ENCODE peak calls at places on chromosomes 12 and 14, in four cellular contexts. G is breast epithelium; P is CD4-positive, alpha-beta memory T cell; L is CD4-positive, CD25-positive, alpha-beta regulatory T cell. Y is an unnamed sample. For H3K27me3, the result is how much of the 10 kb centered on the place peaks cover.

GRCh38 chr12:95173392-95174251 is 43.6 kb downstream of the FGD6 start:
- DNase-seq in G (peak), P (no peak), L (no peak), Y (no peak)

GRCh38 chr14:50319293-50319692 is 7.2 kb downstream of the DMAC2L start:
- DNase-seq in G (no peak), P (no peak), L (no peak), Y (no peak)

GRCh38 chr14:61335876-61336275 is 14.5 kb downstream of the PRKCH start:
- DNase-seq in G (no peak), P (peak), L (peak), Y (no peak)

GRCh38 chr12:94042321-94042720 is 106.1 kb upstream of the PLXNC1 start:
- DNase-seq in G (no peak), P (no peak), L (no peak), Y (no peak)

GRCh38 chr12:46388427-46388992 is 15.9 kb upstream of the SLC38A2 start:
- DNase-seq in G (no peak), P (no peak), L (no peak), Y (no peak)

GRCh38 chr12:98895086-98895651 is 250.1 kb downstream of the APAF1 start:
- DNase-seq in G (no peak), P (no peak), L (no peak), Y (no peak)

GRCh38 chr12:101828463-101829196 is 2.1 kb downstream of the GNPTAB start:
- DNase-seq in G (no peak), P (no peak), L (peak), Y (peak)

GRCh38 chr12:126567016-126567415 is 1501.8 kb downstream of the AACS start:
- DNase-seq in G (no peak), P (no peak), L (no peak), Y (no peak)

GRCh38 chr14:74509587-74510210 is 16.1 kb downstream of the ISCA2 start:
- DNase-seq in G (no peak), P (no peak), L (no peak), Y (no peak)

GRCh38 chr12:28110329-28110728 is 79.9 kb upstream of the CCDC91 start:
- DNase-seq in G (no peak), P (no peak), L (peak), Y (no peak)

GRCh38 chr14:22174412-22174811 is 414.6 kb downstream of the DAD1 start:
- DNase-seq in G (no peak), P (no peak), L (no peak), Y (no peak)

GRCh38 chr12:3005736-3006135 is 46.5 kb downstream of the TEAD4 start:
- DNase-seq in G (no peak), P (no peak), L (no peak), Y (no peak)

GRCh38 chr14:23605931-23606585 is 27.5 kb upstream of the JPH4 start:
- DNase-seq in G (no peak), P (no peak), L (peak), Y (no peak)

GRCh38 chr12:117361312-117361670 is at the start of gene NOS1:
- DNase-seq in G (no peak), P (no peak), L (no peak), Y (no peak)

GRCh38 chr14:22994762-22995275 is 12.5 kb upstream of the AJUBA start:
- DNase-seq in G (peak), P (no peak), L (peak), Y (peak)

GRCh38 chr12:111270773-111271172 is 98.1 kb downstream of the PHETA1 start:
- DNase-seq in G (no peak), P (no peak), L (no peak), Y (no peak)

GRCh38 chr12:52202361-52203078 is 10.7 kb upstream of the KRT80 start:
- DNase-seq in G (no peak), P (no peak), L (no peak), Y (no peak)

GRCh38 chr14:65011559-65011958 is 24.9 kb downstream of the FNTB start:
- DNase-seq in G (no peak), P (no peak), L (no peak), Y (no peak)

GRCh38 chr12:116958402-116959197 is 47.9 kb downstream of the FBXW8 start:
- DNase-seq in G (no peak), P (no peak), L (peak), Y (no peak)

GRCh38 chr12:8081228-8081920 is 700 bp upstream of the NECAP1 start:
- DNase-seq in G (no peak), P (peak), L (peak), Y (no peak)

GRCh38 chr12:20383612-20384011 is 15.3 kb downstream of the PDE3A start:
- DNase-seq in G (no peak), P (no peak), L (no peak), Y (no peak)

GRCh38 chr12:93664573-93665138 is 12.5 kb upstream of the CRADD start:
- DNase-seq in G (no peak), P (no peak), L (no peak), Y (no peak)

GRCh38 chr12:6539276-6540134 is 5.2 kb downstream of the GAPDH start:
- DNase-seq in G (no peak), P (no peak), L (no peak), Y (no peak)

GRCh38 chr12:115404761-115405470 is 720.9 kb upstream of the TBX3 start:
- DNase-seq in G (no peak), P (no peak), L (no peak), Y (no peak)

GRCh38 chr14:80425686-80426085 is 214.4 kb upstream of the DIO2 start:
- DNase-seq in G (no peak), P (no peak), L (no peak), Y (no peak)

GRCh38 chr12:59088673-59089072 is 168.4 kb upstream of the LRIG3 start:
- DNase-seq in G (no peak), P (no peak), L (no peak), Y (no peak)

GRCh38 chr12:52148541-52149181 is 43.2 kb downstream of the KRT80 start:
- DNase-seq in G (peak), P (no peak), L (no peak), Y (no peak)

GRCh38 chr14:101875041-101875725 is 89.2 kb upstream of the DYNC1H1 start:
- DNase-seq in G (no peak), P (no peak), L (no peak), Y (no peak)

GRCh38 chr12:113366827-113367226 is 8.4 kb downstream of the PLBD2 start:
- DNase-seq in G (no peak), P (no peak), L (no peak), Y (no peak)

GRCh38 chr14:39107624-39108023 is 4.6 kb upstream of the SEC23A start:
- DNase-seq in G (no peak), P (peak), L (peak), Y (no peak)

GRCh38 chr12:108139454-108139853 is 10.4 kb downstream of the WSCD2 start:
- DNase-seq in G (no peak), P (no peak), L (no peak), Y (no peak)

GRCh38 chr14:73426877-73427276 is 31.5 kb downstream of the NUMB start:
- DNase-seq in G (no peak), P (no peak), L (no peak), Y (no peak)

GRCh38 chr14:73428354-73428824 is 30.0 kb downstream of the NUMB start:
- DNase-seq in G (no peak), P (no peak), L (no peak), Y (no peak)

GRCh38 chr14:73424453-73424852 is 33.9 kb downstream of the NUMB start:
- DNase-seq in G (no peak), P (no peak), L (no peak), Y (no peak)

GRCh38 chr14:73432124-73432523 is 26.2 kb downstream of the NUMB start:
- DNase-seq in G (no peak), P (no peak), L (no peak), Y (no peak)

GRCh38 chr14:73427516-73428264 is 30.7 kb downstream of the NUMB start:
- DNase-seq in G (no peak), P (no peak), L (no peak), Y (no peak)
- H3K4me3 ChIP-seq in G (no peak), P (no peak), L (no peak), Y (no peak)

GRCh38 chr14:53954551-53955233 is 1.9 kb downstream of the BMP4 start:
- DNase-seq in G (no peak), P (no peak), L (peak), Y (peak)
- H3K27me3 ChIP-seq in G (under half), P (under half), L (under half), Y (under half)

GRCh38 chr14:100213587-100213955 is 25.4 kb upstream of the YY1 start:
- DNase-seq in G (no peak), P (no peak), L (no peak), Y (no peak)
- H3K4me3 ChIP-seq in G (peak), P (peak), L (peak), Y (peak)

GRCh38 chr12:131057211-131057721 is 103.6 kb downstream of the ADGRD1 start:
- DNase-seq in G (no peak), P (no peak), L (no peak), Y (no peak)
- H3K27me3 ChIP-seq in G (under half), P (under half), L (under half), Y (under half)

Y was measured in HAP-1.